ENCODE peak calls at places on chromosomes 6 and 20, in four cellular contexts. V, T, I and S are unnamed samples.

GRCh38 chr6:37092851-37093727 is 76.9 kb upstream of the PIM1 start:
- DNase-seq in V (no peak), T (no peak), I (no peak), S (no peak)

GRCh38 chr6:30741789-30742315 is 635 bp downstream of the FLOT1 start:
- DNase-seq in V (no peak), T (no peak), I (no peak), S (no peak)

GRCh38 chr20:14617123-14617522 is 279.7 kb upstream of the FLRT3 start:
- DNase-seq in V (no peak), T (no peak), I (no peak), S (no peak)

GRCh38 chr6:165985926-165986646 is 181.6 kb downstream of the TBXT start:
- DNase-seq in V (no peak), T (no peak), I (no peak), S (no peak)

GRCh38 chr6:34466242-34467185 is 638 bp downstream of the PACSIN1 start:
- DNase-seq in V (no peak), T (no peak), I (no peak), S (no peak)

GRCh38 chr6:129753422-129753821 is 43.4 kb upstream of the ARHGAP18 start:
- DNase-seq in V (no peak), T (no peak), I (no peak), S (peak)

GRCh38 chr6:107812370-107812769 is 11.7 kb downstream of the SCML4 start:
- DNase-seq in V (no peak), T (no peak), I (no peak), S (no peak)

GRCh38 chr6:167341665-167342655 is 17.1 kb downstream of the TTLL2 start:
- DNase-seq in V (no peak), T (peak), I (no peak), S (no peak)

GRCh38 chr6:13830803-13831202 is 16.4 kb upstream of the MCUR1 start:
- DNase-seq in V (no peak), T (no peak), I (no peak), S (no peak)